ENCODE peak calls at places on chromosomes 16 and 17, in ten cellular contexts. V, Y, W, A, J, G, T, Q, K and O are unnamed samples.

GRCh38 chr17:74454197-74455024 is 12.0 kb upstream of the CD300A start:
- DNase-seq in W (peak; percentile 66), K (no peak), A (peak; percentile 55), G (peak; percentile 55), Y (peak; percentile 95), T (no peak), V (peak; percentile 94), Q (peak; percentile 80), J (no peak), O (peak; percentile 71)

GRCh38 chr17:4959261-4959965 is 8.2 kb downstream of the SPAG7 start:
- DNase-seq in T (no peak), A (no peak), V (no peak), K (no peak), J (no peak), Y (no peak), Q (no peak), G (no peak), W (no peak), O (no peak)

GRCh38 chr16:26961459-26961858 is 105.3 kb upstream of the C16orf82 start:
- DNase-seq in J (no peak), Q (no peak), G (no peak), K (no peak), T (no peak), A (no peak), V (no peak), Y (no peak), W (no peak), O (no peak)

GRCh38 chr17:13587487-13588338 is 14.0 kb downstream of the HS3ST3A1 start:
- DNase-seq in W (no peak), Q (no peak), K (no peak), V (no peak), Y (no peak), T (no peak), J (no peak), A (no peak), G (no peak), O (peak; percentile 68)

GRCh38 chr17:50950002-50950877 is 84.1 kb upstream of the TOB1 start:
- DNase-seq in A (peak; percentile 95), T (peak; percentile 62), W (peak; percentile 88), V (peak; percentile 93), G (peak; percentile 96), J (peak; percentile 61), Y (peak; percentile 91), K (peak; percentile 56), Q (peak; percentile 80), O (peak; percentile 92)

GRCh38 chr16:85553436-85554113 is 59.5 kb upstream of the GSE1 start:
- DNase-seq in Q (peak; percentile 70), V (peak; percentile 93), J (no peak), A (peak; percentile 57), G (peak; percentile 69), T (no peak), Y (no peak), K (peak; percentile 84), W (peak; percentile 59), O (peak; percentile 68)

GRCh38 chr17:8210761-8211458 is 535 bp upstream of the AURKB start:
- DNase-seq in T (no peak), G (no peak), W (no peak), A (no peak), Q (no peak), V (no peak), Y (no peak), K (no peak), J (no peak), O (no peak)

GRCh38 chr16:84896847-84897246 is 77.1 kb downstream of the CRISPLD2 start:
- DNase-seq in J (no peak), Q (no peak), V (no peak), G (no peak), Y (no peak), W (no peak), A (no peak), T (no peak), K (no peak), O (no peak)

GRCh38 chr16:89094252-89094901 is 725 bp downstream of the ACSF3 start:
- DNase-seq in T (no peak), Q (peak; percentile 51), A (peak; percentile 19), G (peak; percentile 48), V (peak; percentile 44), Y (no peak), K (no peak), W (no peak), J (no peak), O (peak; percentile 22)

GRCh38 chr17:46916623-46917022 is 6.3 kb upstream of the GOSR2 start:
- DNase-seq in Y (no peak), K (no peak), G (no peak), T (no peak), W (no peak), A (no peak), Q (no peak), V (no peak), J (no peak), O (no peak)

GRCh38 chr17:76808326-76808725 is 59.9 kb upstream of the MGAT5B start:
- DNase-seq in J (no peak), W (no peak), V (no peak), Y (no peak), K (no peak), Q (no peak), A (no peak), G (no peak), T (no peak), O (no peak)

GRCh38 chr16:47492428-47493357 is 31.6 kb downstream of the PHKB start:
- DNase-seq in K (peak; percentile 93), Y (peak; percentile 93), G (no peak), W (no peak), Q (no peak), V (no peak), A (peak; percentile 93), J (no peak), T (no peak), O (peak; percentile 80)

GRCh38 chr17:79776378-79777165 is 1.4 kb upstream of the CBX2 start:
- DNase-seq in A (no peak), G (no peak), J (no peak), Q (no peak), V (no peak), Y (no peak), T (no peak), K (no peak), W (no peak), O (no peak)

GRCh38 chr16:49410226-49410625 is 36.6 kb downstream of the C16orf78 start:
- DNase-seq in Q (no peak), G (no peak), W (no peak), K (no peak), T (no peak), A (no peak), Y (peak; percentile 44), J (no peak), V (no peak), O (no peak)

GRCh38 chr17:78828470-78829185 is 12.0 kb downstream of the USP36 start:
- DNase-seq in A (peak; percentile 70), W (peak; percentile 24), G (no peak), K (no peak), V (no peak), T (no peak), Q (no peak), Y (peak; percentile 20), J (no peak), O (peak; percentile 62)

GRCh38 chr16:3023415-3023668 is 400 bp downstream of the HCFC1R1 start:
- DNase-seq in V (no peak), Q (no peak), W (peak; percentile 73), K (no peak), G (peak; percentile 86), J (peak; percentile 49), T (peak; percentile 53), Y (no peak), A (peak; percentile 82), O (no peak)

GRCh38 chr16:73183678-73184092 is 135.8 kb upstream of the ZFHX3 start:
- DNase-seq in Y (peak; percentile 75), V (no peak), A (peak; percentile 24), T (peak; percentile 48), W (no peak), K (no peak), Q (no peak), J (no peak), G (no peak), O (peak; percentile 60)
- TF ChIP-seq CTCF in Y (no peak), V (no peak), A (no peak), T (peak; percentile 34), W (no peak), K (no peak), Q (no peak), J (peak; percentile 21), G (no peak), O (peak; percentile 6)

DNA sequence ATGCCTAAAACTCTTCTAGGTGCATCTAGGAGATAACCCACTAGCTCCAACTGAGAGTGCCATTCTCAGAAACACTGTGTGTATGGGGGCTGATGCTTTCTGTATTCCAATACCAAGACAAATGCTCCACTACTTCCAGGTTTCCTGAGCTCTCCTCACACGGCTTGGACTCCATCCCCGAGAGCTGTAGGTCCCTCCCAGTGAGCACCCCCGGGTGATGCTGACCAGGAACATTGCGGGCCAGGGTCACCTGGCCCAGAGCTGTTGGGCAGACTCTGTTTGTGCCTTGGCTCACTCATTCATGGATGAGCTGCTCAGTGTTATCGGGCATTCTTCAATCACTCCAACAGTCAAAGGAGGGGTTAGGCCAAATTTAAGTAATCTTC is 7.0 kb downstream of the CUEDC1 start:
- DNase-seq in V (no peak), K (no peak), T (no peak), Q (no peak), J (no peak), A (no peak), Y (no peak), W (no peak), G (no peak), O (no peak)
- H3K4me3 ChIP-seq in V (no peak overlapping the region), K (no peak overlapping the region), T (no peak overlapping the region), Q (no peak overlapping the region), J (peak overlapping the region; percentile 14), A (no peak overlapping the region), Y (no peak overlapping the region), W (peak overlapping the region; percentile 0), G (peak overlapping the region; percentile 20), O (no peak overlapping the region)

GRCh38 chr16:87328846-87329245 is 11.7 kb upstream of the C16orf95 start:
- DNase-seq in V (no peak), K (no peak), Q (no peak), J (no peak), A (no peak), W (no peak), Y (no peak), G (no peak), T (no peak), O (no peak)
- TF ChIP-seq CTCF in V (no peak), K (no peak), Q (no peak), J (no peak), A (no peak), W (no peak), Y (no peak), G (no peak), T (no peak), O (no peak)

DNA sequence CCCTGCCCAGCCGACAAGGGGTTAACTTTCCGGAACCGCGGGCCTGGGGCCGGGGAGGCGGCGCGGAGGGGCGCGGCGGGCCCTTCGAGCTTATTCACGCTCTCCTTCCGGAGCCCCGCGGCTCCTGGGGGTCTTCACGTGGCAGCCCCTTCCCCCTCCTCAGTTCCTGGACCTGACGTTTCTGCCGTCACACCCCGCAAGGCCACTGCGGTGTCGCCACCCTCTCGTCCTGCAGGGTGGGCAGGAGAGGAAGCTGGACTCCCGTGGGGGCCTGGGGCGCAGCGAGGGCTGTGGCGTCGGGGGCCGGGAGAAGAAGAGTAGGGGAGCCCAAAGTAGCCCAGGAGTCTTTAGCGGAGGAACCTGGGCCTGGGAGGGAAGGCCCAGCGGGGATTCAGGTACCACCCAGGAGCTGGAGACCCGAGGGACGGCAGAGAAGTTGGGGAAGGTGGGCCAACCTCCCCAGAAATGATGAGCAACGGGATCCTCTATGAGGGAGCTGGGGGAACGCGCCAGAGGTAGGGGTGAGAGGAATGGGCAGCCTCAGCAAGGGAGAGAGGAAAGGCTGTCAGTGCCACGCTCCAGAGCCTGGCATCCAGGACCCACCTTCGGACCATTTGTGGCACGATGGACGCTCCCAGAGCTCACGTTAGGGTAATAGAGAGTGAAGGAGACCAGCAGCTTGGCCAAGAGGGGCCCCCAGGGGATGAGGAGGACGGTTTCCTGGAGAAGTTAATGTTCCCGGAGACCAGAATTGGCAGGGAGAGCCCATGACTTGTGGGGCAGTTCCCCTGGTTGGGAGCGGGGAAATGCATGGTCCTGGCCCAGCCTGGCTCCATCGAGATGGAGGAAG is 3.3 kb upstream of the HIC1 start:
- DNase-seq in J (no peak), G (no peak), T (no peak), K (no peak), V (no peak), W (no peak), A (no peak), Y (peak; percentile 65), Q (no peak), O (no peak)
- H3K4me3 ChIP-seq in J (no peak overlapping the region), G (peak overlapping the region; percentile 64), T (no peak overlapping the region), K (no peak overlapping the region), V (peak overlapping the region; percentile 53), W (no peak overlapping the region), A (no peak overlapping the region), Y (peak overlapping the region; percentile 64), Q (no peak overlapping the region), O (no peak overlapping the region)